ENCODE peak calls at places on chromosomes 4 and X, in eight cellular contexts. T, Y, K, V, W, R, C and L are unnamed samples.
A peak's percentile ranks its signal among the peaks of the same experiment; 100 is the strongest.

GRCh38 chr4:88108747-88109122 is 49.7 kb downstream of the ABCG2 start:
- DNase-seq in T (no peak), Y (no peak), K (no peak), V (no peak), W (no peak), R (no peak), C (no peak), L (no peak)

GRCh38 chr4:81195475-81195874 is 19.5 kb downstream of the PRKG2 start:
- DNase-seq in T (no peak), Y (no peak), K (no peak), V (no peak), W (no peak), R (no peak), C (no peak), L (no peak)

GRCh38 chr4:6177587-6178197 is 22.7 kb downstream of the JAKMIP1 start:
- DNase-seq in T (no peak), Y (no peak), K (no peak), V (no peak), W (no peak), R (no peak), C (peak; percentile 17), L (no peak)

GRCh38 chrX:41035582-41035981 is 49.7 kb upstream of the USP9X start:
- DNase-seq in T (no peak), Y (no peak), K (no peak), V (no peak), W (no peak), R (no peak), C (no peak), L (no peak)

GRCh38 chr4:140078366-140078765 is 75.6 kb downstream of the MAML3 start:
- DNase-seq in T (no peak), Y (no peak), K (no peak), V (no peak), W (no peak), R (no peak), C (peak; percentile 24), L (no peak)

GRCh38 chrX:148193759-148194158 is 212.6 kb downstream of the FMR1NB start:
- DNase-seq in T (no peak), Y (no peak), K (no peak), V (no peak), W (no peak), R (no peak), C (no peak), L (no peak)

GRCh38 chr4:1207157-1207470 is 34.7 kb upstream of the SPON2 start:
- DNase-seq in T (no peak), Y (no peak), K (peak; percentile 65), V (no peak), W (no peak), R (peak; percentile 36), C (peak; percentile 14), L (no peak)

GRCh38 chrX:14398725-14399124 is 130.6 kb upstream of the GLRA2 start:
- DNase-seq in T (no peak), Y (no peak), K (no peak), V (peak; percentile 13), W (peak; percentile 1), R (no peak), C (no peak), L (no peak)

GRCh38 chr4:94561249-94562024 is 109.7 kb downstream of the PDLIM5 start:
- DNase-seq in T (no peak), Y (no peak), K (no peak), V (no peak), W (no peak), R (no peak), C (no peak), L (no peak)

GRCh38 chrX:19774905-19775304 is 112.5 kb downstream of the SH3KBP1 start:
- DNase-seq in T (no peak), Y (no peak), K (no peak), V (no peak), W (no peak), R (no peak), C (no peak), L (no peak)

GRCh38 chrX:31038585-31039326 is 33.1 kb downstream of the FTHL17 start:
- DNase-seq in T (no peak), Y (peak; percentile 1), K (no peak), V (peak; percentile 56), W (peak; percentile 5), R (no peak), C (no peak), L (no peak)

GRCh38 chrX:154121207-154121606 is 22.8 kb upstream of the OPN1LW start:
- DNase-seq in T (no peak), Y (no peak), K (no peak), V (no peak), W (no peak), R (no peak), C (no peak), L (no peak)
- H3K27ac ChIP-seq in T (no peak overlapping the region), Y (no peak overlapping the region), K (peak overlapping the region; percentile 24), V (no peak overlapping the region), W (no peak overlapping the region), R (peak overlapping the region; percentile 57), C (peak overlapping the region; percentile 7), L (peak overlapping the region; percentile 27)

GRCh38 chrX:42678133-42678532 is 99.8 kb downstream of the PPP1R2C start:
- DNase-seq in T (no peak), Y (no peak), K (no peak), V (peak; percentile 7), W (peak; percentile 64), R (no peak), C (no peak), L (no peak)

GRCh38 chrX:42673411-42673810 is 104.6 kb downstream of the PPP1R2C start:
- DNase-seq in T (no peak), Y (no peak), K (no peak), V (peak; percentile 18), W (peak; percentile 9), R (no peak), C (no peak), L (no peak)
- H3K4me3 ChIP-seq in T (no peak overlapping the region), Y (no peak overlapping the region), K (no peak overlapping the region), V (no peak overlapping the region), W (no peak overlapping the region), R (no peak overlapping the region), C (no peak overlapping the region), L (no peak overlapping the region)

DNA sequence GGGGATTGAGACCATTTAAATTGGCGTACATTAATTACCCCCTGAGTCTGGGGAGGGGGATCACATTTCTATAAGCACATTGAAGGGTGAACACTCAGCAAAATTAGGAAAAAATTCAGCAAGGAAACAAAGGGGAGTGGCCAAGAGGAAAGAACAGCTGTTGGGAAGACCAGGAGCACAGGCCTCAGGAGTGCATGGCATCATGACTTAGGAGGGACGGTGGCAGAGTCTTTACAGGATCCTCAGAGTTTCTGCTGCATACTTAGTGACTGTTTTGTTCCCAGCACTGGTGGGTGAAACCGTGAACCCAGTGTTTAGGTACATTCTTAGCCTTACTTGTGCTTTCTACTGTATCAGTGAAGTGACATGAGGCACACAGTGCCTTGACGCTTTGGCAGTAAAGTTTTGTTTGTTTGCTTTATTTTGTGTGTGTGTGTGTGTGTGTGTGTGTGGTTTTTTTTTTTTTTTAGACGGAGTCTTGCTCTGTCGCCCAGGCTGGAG is 121.3 kb downstream of the CBR4 start:
- DNase-seq in T (no peak), Y (no peak), K (no peak), V (no peak), W (no peak), R (no peak), C (no peak), L (no peak)
- H3K27ac ChIP-seq in T (no peak overlapping the region), Y (no peak overlapping the region), K (no peak overlapping the region), V (no peak overlapping the region), W (no peak overlapping the region), R (no peak overlapping the region), C (no peak overlapping the region), L (no peak overlapping the region)

GRCh38 chr4:127634181-127634580 is 1.4 kb downstream of the INTU start:
- DNase-seq in T (no peak), Y (peak; percentile 64), K (no peak), V (no peak), W (no peak), R (no peak), C (no peak), L (no peak)
- H3K4me3 ChIP-seq in T (no peak overlapping the region), Y (no peak overlapping the region), K (no peak overlapping the region), V (no peak overlapping the region), W (no peak overlapping the region), R (no peak overlapping the region), C (no peak overlapping the region), L (no peak overlapping the region)

DNA sequence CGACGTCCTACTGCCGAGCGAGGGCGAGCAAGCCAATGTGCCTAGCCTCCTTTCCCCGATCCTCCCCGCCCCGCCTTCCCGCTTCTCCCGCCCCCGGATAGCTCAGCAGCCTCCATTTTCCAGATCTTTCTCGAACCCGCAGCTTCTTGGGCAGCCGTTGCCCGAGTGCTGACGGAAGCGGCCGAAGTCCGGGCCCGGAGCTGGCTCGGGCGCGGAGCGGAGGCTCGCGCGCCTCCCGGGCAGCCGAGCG is 172 bp upstream of the HSPA4L start:
- DNase-seq in T (peak; percentile 80), Y (peak; percentile 49), K (peak; percentile 84), V (peak; percentile 95), W (peak; percentile 87), R (no peak), C (peak; percentile 89), L (no peak)
- H3K27ac ChIP-seq in T (no peak overlapping the region), Y (peak overlapping the region; percentile 47), K (peak overlapping the region; percentile 81), V (peak overlapping the region; percentile 51), W (no peak overlapping the region), R (peak overlapping the region; percentile 88), C (peak overlapping the region; percentile 76), L (peak overlapping the region; percentile 80)

GRCh38 chr4:76233967-76234678 is 17.4 kb upstream of the FAM47E start:
- DNase-seq in T (peak; percentile 52), Y (no peak), K (no peak), V (no peak), W (no peak), R (no peak), C (no peak), L (no peak)

GRCh38 chr4:76232681-76233080 is 18.8 kb upstream of the FAM47E start:
- DNase-seq in T (no peak), Y (no peak), K (no peak), V (no peak), W (no peak), R (no peak), C (no peak), L (no peak)

GRCh38 chr4:76234679-76235044 is 16.9 kb upstream of the FAM47E start:
- DNase-seq in T (no peak), Y (no peak), K (no peak), V (no peak), W (no peak), R (no peak), C (no peak), L (no peak)

GRCh38 chr4:76233534-76233933 is 18.0 kb upstream of the FAM47E start:
- DNase-seq in T (no peak), Y (no peak), K (no peak), V (no peak), W (no peak), R (no peak), C (no peak), L (no peak)

GRCh38 chr4:76233088-76233487 is 18.4 kb upstream of the FAM47E start:
- DNase-seq in T (no peak), Y (no peak), K (no peak), V (no peak), W (no peak), R (no peak), C (no peak), L (no peak)
- H3K4me3 ChIP-seq in T (no peak overlapping the region), Y (no peak overlapping the region), K (peak overlapping the region; percentile 34), V (no peak overlapping the region), W (no peak overlapping the region), R (no peak overlapping the region), C (no peak overlapping the region), L (no peak overlapping the region)

GRCh38 chrX:43971966-43972961 is 926 bp downstream of the NDP start:
- DNase-seq in T (no peak), Y (no peak), K (no peak), V (peak; percentile 11), W (no peak), R (no peak), C (no peak), L (no peak)
- H3K27ac ChIP-seq in T (no peak overlapping the region), Y (no peak overlapping the region), K (no peak overlapping the region), V (peak overlapping the region; percentile 88), W (no peak overlapping the region), R (no peak overlapping the region), C (no peak overlapping the region), L (no peak overlapping the region)